ENCODE peak calls at places on chromosomes 3 and 15, in nine cellular contexts. X is caudate nucleus; E is CD4-positive, alpha-beta memory T cell; J is left ventricle myocardium inferior; T is gastrocnemius medialis; S is esophagus squamous epithelium; G is tibial nerve; Q is naive thymus-derived CD4-positive, alpha-beta T cell; L is IMR-90. M is an unnamed sample.

GRCh38 chr3:167750273-167750971 is 14.9 kb downstream of the SERPINI1 start:
- DNase-seq in T (no peak), L (no peak), X (no peak), G (no peak), E (peak), Q (no peak), S (no peak), J (no peak), M (no peak)

GRCh38 chr3:65597225-65597951 is 441.3 kb downstream of the MAGI1 start:
- DNase-seq in X (peak), T (no peak), L (peak), G (no peak), E (no peak), J (no peak), Q (no peak), S (no peak), M (no peak)

GRCh38 chr15:74265046-74265639 is 29.0 kb downstream of the CCDC33 start:
- DNase-seq in T (no peak), E (no peak), L (peak), S (no peak), Q (no peak), X (no peak), J (no peak), G (no peak), M (peak)

GRCh38 chr15:99717129-99718024 is 15.9 kb downstream of the LYSMD4 start:
- DNase-seq in Q (no peak), S (no peak), L (no peak), E (no peak), J (peak), G (no peak), T (no peak), X (no peak), M (no peak)

GRCh38 chr15:92116320-92116719 is 262.8 kb downstream of the SLCO3A1 start:
- DNase-seq in T (no peak), X (no peak), Q (no peak), G (no peak), S (no peak), L (no peak), E (no peak), J (no peak), M (no peak)

GRCh38 chr15:61057830-61058529 is 171.1 kb downstream of the RORA start:
- DNase-seq in E (no peak), G (no peak), T (no peak), X (no peak), Q (no peak), J (no peak), L (peak), S (no peak), M (no peak)

GRCh38 chr3:172918568-172919296 is 168.2 kb downstream of the ECT2 start:
- DNase-seq in E (no peak), T (no peak), L (no peak), G (no peak), X (no peak), S (no peak), J (no peak), Q (no peak), M (no peak)

GRCh38 chr15:71820127-71820526 is 9.8 kb downstream of the NR2E3 start:
- DNase-seq in G (no peak), E (no peak), L (no peak), S (no peak), T (no peak), Q (no peak), J (no peak), X (no peak), M (no peak)

GRCh38 chr15:63189955-63190691 is 717 bp downstream of the RAB8B start:
- DNase-seq in T (no peak), J (no peak), E (no peak), G (no peak), Q (peak), L (no peak), S (no peak), X (no peak), M (no peak)

GRCh38 chr3:141849056-141849814 is 27.2 kb upstream of the ATP1B3 start:
- DNase-seq in L (no peak), J (no peak), Q (no peak), T (no peak), G (peak), S (no peak), X (no peak), E (no peak), M (no peak)

GRCh38 chr3:126907557-126907956 is 75.4 kb upstream of the PLXNA1 start:
- DNase-seq in G (peak), J (no peak), E (no peak), Q (no peak), T (no peak), S (no peak), X (no peak), L (no peak), M (no peak)

GRCh38 chr3:45105855-45106655 is 40.1 kb downstream of the CDCP1 start:
- DNase-seq in L (peak), T (no peak), G (no peak), S (no peak), E (peak), J (no peak), X (no peak), Q (peak), M (no peak)

GRCh38 chr3:172915911-172916514 is 165.5 kb downstream of the ECT2 start:
- DNase-seq in E (no peak), S (no peak), X (no peak), Q (no peak), J (no peak), L (no peak), T (no peak), G (no peak), M (no peak)

GRCh38 chr15:57379487-57379886 is 3.2 kb downstream of the CGNL1 start:
- DNase-seq in Q (no peak), G (no peak), E (no peak), S (no peak), T (no peak), J (no peak), L (no peak), X (no peak), M (no peak)

GRCh38 chr3:71702131-71703024 is 22.8 kb downstream of the EIF4E3 start:
- DNase-seq in Q (peak), S (no peak), T (no peak), X (no peak), G (no peak), L (no peak), J (no peak), E (peak), M (no peak)

GRCh38 chr15:101242999-101243336 is 8.9 kb downstream of the CHSY1 start:
- DNase-seq in Q (no peak), S (no peak), T (no peak), X (no peak), L (no peak), G (no peak), J (no peak), E (no peak), M (no peak)

GRCh38 chr3:179819379-179819778 is 166.5 kb downstream of the USP13 start:
- DNase-seq in T (no peak), Q (no peak), X (no peak), G (no peak), L (no peak), J (peak), S (no peak), E (no peak), M (no peak)

GRCh38 chr15:100224206-100225185 is 117.3 kb downstream of the ADAMTS17 start:
- DNase-seq in Q (no peak), T (no peak), J (no peak), L (no peak), G (peak), E (peak), S (no peak), X (no peak), M (no peak)

GRCh38 chr3:124995460-124995994 is 60.3 kb downstream of the HEG1 start:
- DNase-seq in L (peak), S (no peak), T (peak), E (peak), Q (peak), G (peak), X (no peak), J (peak), M (peak)

GRCh38 chr15:83626171-83626802 is 27.6 kb upstream of the ADAMTSL3 start:
- DNase-seq in S (no peak), E (no peak), Q (no peak), X (no peak), J (no peak), T (no peak), G (no peak), L (no peak), M (no peak)

GRCh38 chr3:48068886-48069285 is 52.7 kb upstream of the MAP4 start:
- DNase-seq in T (no peak), X (no peak), E (no peak), J (no peak), Q (no peak), G (no peak), L (no peak), S (no peak), M (no peak)

GRCh38 chr3:159882784-159883779 is 105.6 kb upstream of the IL12A start:
- DNase-seq in Q (no peak), J (no peak), L (peak), S (no peak), T (peak), X (no peak), G (no peak), E (no peak), M (no peak)

GRCh38 chr3:111072016-111072891 is 638 bp downstream of the NECTIN3 start:
- DNase-seq in X (peak), E (peak), S (no peak), J (peak), G (peak), L (peak), Q (peak), T (peak), M (peak)

GRCh38 chr3:177071496-177072156 is 125.7 kb downstream of the TBL1XR1 start:
- DNase-seq in E (no peak), X (no peak), L (no peak), S (no peak), J (no peak), Q (no peak), G (no peak), T (no peak), M (no peak)

GRCh38 chr3:14831916-14832430 is 13.2 kb downstream of the FGD5 start:
- DNase-seq in G (no peak), S (no peak), T (no peak), E (no peak), X (no peak), L (no peak), Q (no peak), J (no peak), M (no peak)

GRCh38 chr3:159627229-159627628 is 361.4 kb upstream of the IL12A start:
- DNase-seq in E (no peak), G (no peak), Q (no peak), X (no peak), T (no peak), J (no peak), L (no peak), S (no peak), M (no peak)

GRCh38 chr3:158738653-158739052 is 6.4 kb upstream of the RARRES1 start:
- DNase-seq in G (no peak), L (no peak), T (no peak), X (no peak), S (no peak), J (no peak), Q (no peak), E (no peak), M (no peak)

GRCh38 chr3:5019411-5020261 is 40.4 kb downstream of the BHLHE40 start:
- DNase-seq in L (no peak), S (no peak), Q (peak), J (no peak), E (peak), T (no peak), G (no peak), X (peak), M (no peak)

GRCh38 chr15:57253082-57253481 is 123.2 kb upstream of the CGNL1 start:
- DNase-seq in E (no peak), Q (no peak), J (no peak), S (no peak), L (no peak), G (no peak), T (no peak), X (no peak), M (no peak)

GRCh38 chr3:122892118-122892517 is 97.2 kb downstream of the SLC49A4 start:
- DNase-seq in G (no peak), Q (no peak), T (no peak), S (no peak), J (no peak), L (no peak), X (no peak), E (no peak), M (no peak)

GRCh38 chr15:49145651-49146609 is 9.5 kb downstream of the COPS2 start:
- DNase-seq in L (peak), Q (peak), S (no peak), J (no peak), G (peak), T (no peak), E (peak), X (no peak), M (no peak)

GRCh38 chr3:167520656-167521360 is 47.0 kb upstream of the SERPINI2 start:
- DNase-seq in G (no peak), X (no peak), S (no peak), T (no peak), L (no peak), Q (no peak), J (no peak), E (no peak), M (no peak)

GRCh38 chr15:63291507-63291906 is 14.1 kb downstream of the APH1B start:
- DNase-seq in E (no peak), G (no peak), J (no peak), L (peak), X (no peak), S (no peak), Q (no peak), T (no peak), M (no peak)

GRCh38 chr15:68994149-68994548 is 20.3 kb upstream of the NOX5 start:
- DNase-seq in Q (no peak), S (no peak), T (no peak), X (no peak), J (no peak), E (no peak), G (no peak), L (peak), M (no peak)

GRCh38 chr15:56495050-56495449 is 30.1 kb upstream of the MNS1 start:
- DNase-seq in S (no peak), X (no peak), T (no peak), G (no peak), L (no peak), E (no peak), J (no peak), Q (no peak), M (no peak)

GRCh38 chr3:49295489-49296058 is 18.5 kb upstream of the C3orf62 start:
- DNase-seq in T (no peak), Q (peak), S (no peak), L (peak), J (no peak), G (peak), E (peak), X (no peak), M (no peak)

GRCh38 chr3:101825904-101826445 is 23.3 kb upstream of the NFKBIZ start:
- DNase-seq in E (no peak), J (no peak), S (no peak), G (no peak), X (no peak), L (peak), Q (no peak), T (no peak), M (no peak)
- H3K27ac ChIP-seq in E (peak), J (peak), S (peak), G (peak), X (no peak), L (no peak), Q (peak), T (peak), M (peak)

DNA sequence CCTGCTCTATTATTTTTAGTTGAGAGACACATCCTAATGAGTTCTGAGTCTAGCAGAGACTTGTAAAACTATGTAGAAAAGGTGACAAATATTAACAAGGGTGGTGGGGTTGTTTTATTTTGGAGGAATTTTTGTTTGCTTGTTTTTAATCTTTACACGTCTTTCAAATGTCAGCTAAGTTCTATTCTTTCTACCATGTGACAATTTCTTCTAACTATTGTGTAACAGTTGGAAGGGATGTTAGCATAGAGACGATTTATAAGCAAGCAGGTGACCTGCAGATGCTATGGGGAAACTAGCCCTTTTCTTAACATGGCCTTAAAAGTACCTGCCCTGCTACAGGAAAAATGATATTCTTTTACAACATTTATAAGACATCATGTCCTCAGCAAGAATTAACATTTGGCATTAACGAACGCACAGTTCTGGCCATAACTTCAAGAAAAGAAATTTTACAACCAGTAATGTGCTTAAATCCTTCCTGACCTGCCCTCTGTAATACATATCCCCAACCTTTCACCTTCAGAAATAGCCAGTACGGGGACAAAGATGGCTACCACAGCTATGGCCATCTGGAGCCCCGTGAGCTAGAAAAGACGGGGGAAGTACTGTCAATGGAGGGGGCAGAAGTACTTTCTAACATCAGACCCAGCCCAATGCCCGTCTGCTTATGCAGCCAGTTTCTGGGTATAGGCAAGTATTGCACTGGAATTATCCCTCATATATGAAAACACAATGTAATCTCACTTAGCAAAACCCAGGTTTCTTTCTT is 67.8 kb upstream of the NR2F2 start:
- DNase-seq in X (no peak), T (no peak), S (no peak), L (no peak), Q (no peak), G (no peak), E (no peak), J (no peak), M (no peak)
- H3K27ac ChIP-seq in X (no peak), T (no peak), S (no peak), L (no peak), Q (no peak), G (peak), E (no peak), J (no peak), M (no peak)

GRCh38 chr3:10503217-10503796 is 2.1 kb downstream of the ATP2B2 start:
- DNase-seq in Q (no peak), J (no peak), T (no peak), X (no peak), S (no peak), L (no peak), G (no peak), E (no peak), M (no peak)

GRCh38 chr3:10505791-10506585 is 602 bp upstream of the ATP2B2 start:
- DNase-seq in T (no peak), L (no peak), X (no peak), S (no peak), G (no peak), J (no peak), E (no peak), Q (no peak), M (no peak)

GRCh38 chr3:10502185-10502880 is 3.1 kb downstream of the ATP2B2 start:
- DNase-seq in L (no peak), X (no peak), S (no peak), T (no peak), E (no peak), Q (no peak), J (no peak), G (no peak), M (no peak)

GRCh38 chr3:10505050-10505790 is at the start of gene ATP2B2:
- DNase-seq in S (no peak), E (no peak), J (no peak), T (no peak), G (no peak), X (peak), L (no peak), Q (peak), M (no peak)

DNA sequence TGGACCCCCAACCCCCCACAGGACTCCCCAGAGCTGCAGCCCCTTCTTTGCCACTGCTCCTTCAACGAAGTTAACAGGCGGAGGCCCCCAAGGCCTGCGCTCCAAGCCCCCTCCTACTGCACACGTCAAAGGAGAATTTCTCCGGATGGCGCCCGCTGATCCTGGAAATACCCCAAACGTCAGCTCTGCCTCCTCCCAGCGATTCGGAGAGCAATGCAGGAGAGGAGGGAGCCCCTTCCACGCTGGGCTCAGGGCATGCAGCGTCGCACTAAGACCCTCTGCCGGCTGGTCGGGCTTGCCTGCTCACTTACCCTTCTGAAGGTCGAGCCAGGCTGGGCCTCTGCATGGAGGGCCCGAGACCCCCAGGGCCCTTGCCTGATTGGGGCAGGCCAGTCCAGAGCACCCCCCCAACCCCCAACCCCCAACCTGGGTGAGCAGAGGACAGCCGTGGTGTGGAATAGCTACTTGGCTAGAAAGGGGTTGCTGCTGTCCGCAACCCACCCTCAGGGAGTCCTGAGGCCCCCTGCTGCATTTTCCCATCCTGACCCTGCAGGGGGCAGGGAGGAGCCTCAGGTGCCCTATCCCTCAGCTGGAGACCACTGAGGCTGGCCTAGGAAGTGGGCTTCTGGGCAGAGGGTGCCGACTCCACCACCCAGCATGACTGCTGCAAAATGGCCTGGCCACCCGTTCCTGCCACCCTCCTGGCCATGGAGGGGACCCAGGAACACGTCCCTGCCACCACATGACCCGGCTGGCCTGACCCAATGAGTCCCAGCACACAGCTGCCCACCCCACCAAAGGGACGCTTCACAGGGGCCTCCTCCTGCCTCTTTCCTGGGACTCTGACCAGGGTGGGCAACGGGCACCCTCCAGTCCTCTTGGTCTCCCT is 981 bp downstream of the ATP2B2 start:
- DNase-seq in G (no peak), E (no peak), J (no peak), Q (no peak), L (no peak), X (no peak), T (no peak), S (no peak), M (no peak)
- H3K27ac ChIP-seq in G (no peak), E (no peak), J (no peak), Q (no peak), L (no peak), X (peak), T (no peak), S (no peak), M (no peak)

DNA sequence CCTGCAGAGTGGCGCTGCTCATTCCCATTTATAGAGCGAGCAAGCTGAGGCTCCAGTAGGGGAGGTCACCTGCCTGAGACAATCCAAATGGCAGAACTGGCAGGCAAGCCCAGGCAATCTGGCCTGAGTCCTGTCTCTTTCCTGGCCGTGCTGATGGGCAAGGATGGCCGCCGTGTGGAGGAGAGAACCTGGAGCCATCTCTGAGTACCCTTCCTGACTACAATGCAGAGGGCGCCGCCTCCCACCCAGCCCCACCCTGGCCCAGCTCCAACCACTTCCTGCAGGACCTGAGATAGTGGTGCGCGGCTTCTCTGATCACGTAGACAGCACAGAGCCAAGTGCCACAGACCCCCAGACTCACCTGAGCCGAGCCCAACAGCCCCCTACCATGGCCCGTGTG is 7.0 kb downstream of the TLR9 start:
- DNase-seq in E (no peak), J (peak), S (no peak), L (no peak), X (no peak), T (no peak), G (no peak), Q (no peak), M (no peak)
- H3K27ac ChIP-seq in E (peak), J (peak), S (peak), L (no peak), X (no peak), T (peak), G (peak), Q (peak), M (peak)

GRCh38 chr3:137052298-137052697 is 94.5 kb downstream of the IL20RB start:
- DNase-seq in T (no peak), J (no peak), X (no peak), G (no peak), L (no peak), S (no peak), E (no peak), Q (no peak), M (no peak)
- H3K27ac ChIP-seq in T (no peak), J (no peak), X (no peak), G (no peak), L (no peak), S (no peak), E (no peak), Q (no peak), M (no peak)